ENCODE peak calls at places on chromosomes 6 and 20, in five cellular contexts. I is ecto neural progenitor cell; W is activated naive CD4-positive, alpha-beta T cell; M is GM23248; S is lower leg skin. A is an unnamed sample.

GRCh38 chr6:169556758-169557505 is 144.9 kb downstream of the WDR27 start:
- DNase-seq in M (no peak), I (no peak), W (no peak), S (no peak), A (no peak)

GRCh38 chr6:30781697-30782424 is 37.5 kb upstream of the IER3 start:
- DNase-seq in W (no peak), I (no peak), S (peak; percentile 99), M (peak; percentile 97), A (peak; percentile 98)

GRCh38 chr6:26286168-26286854 is 78.7 kb upstream of the BTN3A2 start:
- DNase-seq in I (peak; percentile 76), W (peak; percentile 40), S (peak; percentile 92), M (peak; percentile 72), A (peak; percentile 83)

GRCh38 chr6:111841822-111842221 is 31.4 kb downstream of the FYN start:
- DNase-seq in S (no peak), W (no peak), I (no peak), M (no peak), A (no peak)

GRCh38 chr6:81450180-81450579 is 302.3 kb downstream of the TENT5A start:
- DNase-seq in I (no peak), M (peak; percentile 90), S (no peak), W (no peak), A (no peak)

GRCh38 chr6:95431637-95432228 is 145.6 kb upstream of the MANEA start:
- DNase-seq in S (no peak), W (no peak), I (no peak), M (peak; percentile 38), A (no peak)

GRCh38 chr6:15477746-15478145 is 185.1 kb downstream of the DTNBP1 start:
- DNase-seq in W (no peak), S (no peak), M (no peak), I (no peak), A (no peak)

GRCh38 chr6:98024359-98024758 is 741.3 kb upstream of the MMS22L start:
- DNase-seq in I (no peak), W (no peak), M (no peak), S (no peak), A (no peak)

GRCh38 chr20:31835977-31836852 is 9.2 kb downstream of the FOXS1 start:
- DNase-seq in W (no peak), I (no peak), M (peak; percentile 97), S (peak; percentile 94), A (peak; percentile 91)

GRCh38 chr6:155417454-155417853 is 38.2 kb downstream of the NOX3 start:
- DNase-seq in S (no peak), I (no peak), M (peak; percentile 42), W (no peak), A (no peak)

GRCh38 chr6:151870375-151870774 is 62.9 kb downstream of the ESR1 start:
- DNase-seq in S (no peak), M (peak; percentile 21), I (no peak), W (no peak), A (no peak)

GRCh38 chr6:11251553-11252358 is 19.3 kb upstream of the NEDD9 start:
- DNase-seq in W (no peak), S (no peak), I (no peak), M (peak; percentile 79), A (peak; percentile 83)

GRCh38 chr6:75608955-75609533 is 7.4 kb downstream of the SENP6 start:
- DNase-seq in S (no peak), W (no peak), I (no peak), M (no peak), A (no peak)

GRCh38 chr6:49951926-49952325 is 12.0 kb downstream of the DEFB114 start:
- DNase-seq in S (no peak), W (no peak), M (no peak), I (no peak), A (no peak)

GRCh38 chr20:2799688-2800589 is 488 bp downstream of the CPXM1 start:
- DNase-seq in I (peak; percentile 68), S (peak; percentile 81), W (no peak), M (peak; percentile 55), A (no peak)

GRCh38 chr6:1739680-1740079 is 130.0 kb downstream of the FOXC1 start:
- DNase-seq in W (no peak), S (no peak), I (no peak), M (no peak), A (no peak)

GRCh38 chr6:159012201-159012600 is 12.2 kb upstream of the RSPH3 start:
- DNase-seq in S (no peak), W (no peak), M (peak; percentile 9), I (no peak), A (no peak)

GRCh38 chr6:8329592-8329991 is 105.8 kb downstream of the SLC35B3 start:
- DNase-seq in I (no peak), M (no peak), S (no peak), W (no peak), A (no peak)

GRCh38 chr20:24651973-24652340 is 182.5 kb downstream of the SYNDIG1 start:
- DNase-seq in S (no peak), M (no peak), I (no peak), W (no peak), A (no peak)

GRCh38 chr6:5981274-5982026 is 25.3 kb downstream of the NRN1 start:
- DNase-seq in M (peak; percentile 95), S (no peak), W (no peak), I (no peak), A (no peak)

GRCh38 chr6:43627008-43627825 is 1.8 kb downstream of the GTPBP2 start:
- DNase-seq in S (peak; percentile 90), M (peak; percentile 99), W (no peak), I (no peak), A (peak; percentile 94)

GRCh38 chr20:59253325-59253724 is 47.1 kb upstream of the EDN3 start:
- DNase-seq in W (no peak), I (no peak), M (no peak), S (no peak), A (no peak)

GRCh38 chr6:11425431-11425871 is 112.1 kb upstream of the TMEM170B start:
- DNase-seq in M (no peak), S (no peak), I (no peak), W (no peak), A (no peak)

GRCh38 chr20:37404461-37404881 is 58.5 kb downstream of the SRC start:
- DNase-seq in M (no peak), W (no peak), S (peak; percentile 81), I (no peak), A (no peak)

GRCh38 chr6:30067460-30068139 is 602 bp downstream of the PPP1R11 start:
- DNase-seq in W (no peak), S (no peak), I (no peak), M (peak; percentile 90), A (no peak)

GRCh38 chr20:20552076-20552475 is 160.4 kb downstream of the RALGAPA2 start:
- DNase-seq in W (no peak), M (no peak), I (no peak), S (no peak), A (no peak)

GRCh38 chr6:124433369-124434064 is 528.7 kb upstream of the RNF217 start:
- DNase-seq in M (no peak), W (no peak), S (no peak), I (no peak), A (no peak)

GRCh38 chr6:121615493-121615892 is 180.0 kb downstream of the GJA1 start:
- DNase-seq in I (no peak), S (no peak), M (no peak), W (no peak), A (no peak)

GRCh38 chr20:24492031-24492607 is 22.7 kb downstream of the SYNDIG1 start:
- DNase-seq in S (peak; percentile 78), I (no peak), M (peak; percentile 13), W (no peak), A (no peak)

GRCh38 chr6:26121141-26122004 is 34.1 kb downstream of the HFE start:
- DNase-seq in S (no peak), I (no peak), W (no peak), M (peak; percentile 15), A (no peak)

GRCh38 chr6:109676724-109677123 is 14.3 kb downstream of the AK9 start:
- DNase-seq in W (no peak), M (no peak), S (no peak), I (no peak), A (no peak)

GRCh38 chr6:2942916-2943563 is 28.3 kb downstream of the SERPINB6 start:
- DNase-seq in I (no peak), M (no peak), W (no peak), S (no peak), A (peak; percentile 9)

A was measured in right atrium auricular region.